ENCODE peak calls at places on chromosomes 12 and 14, in five cellular contexts. One of them, this sample, is unnamed.

GRCh38 chr12:22994276-22994675 is 369.3 kb downstream of the ETNK1 start:
- DNase-seq in kidney: no peak
- DNase-seq in mucosa of descending colon: no peak
- DNase-seq in neural crest cell: no peak
- DNase-seq in WTC11: no peak
- DNase-seq in this sample: no peak

GRCh38 chr14:59627011-59627520 is 50.5 kb upstream of the CCDC175 start:
- DNase-seq in kidney: no peak
- DNase-seq in mucosa of descending colon: no peak
- DNase-seq in neural crest cell: no peak
- DNase-seq in WTC11: no peak
- DNase-seq in this sample: no peak

GRCh38 chr14:102560436-102561261 is 31.8 kb upstream of the RCOR1 start:
- DNase-seq in kidney: no peak
- DNase-seq in mucosa of descending colon: no peak
- DNase-seq in neural crest cell: no peak
- DNase-seq in WTC11: no peak
- DNase-seq in this sample: no peak

GRCh38 chr14:84375235-84375634 is 1154.7 kb upstream of the FLRT2 start:
- DNase-seq in kidney: no peak
- DNase-seq in mucosa of descending colon: no peak
- DNase-seq in neural crest cell: no peak
- DNase-seq in WTC11: no peak
- DNase-seq in this sample: no peak

GRCh38 chr12:101697930-101698781 is 716 bp downstream of the CHPT1 start:
- DNase-seq in kidney: peak
- DNase-seq in mucosa of descending colon: peak
- DNase-seq in neural crest cell: peak
- DNase-seq in WTC11: no peak
- DNase-seq in this sample: peak

GRCh38 chr14:104683653-104684448 is 5.6 kb upstream of the INF2 start:
- DNase-seq in kidney: peak
- DNase-seq in mucosa of descending colon: peak
- DNase-seq in neural crest cell: no peak
- DNase-seq in WTC11: no peak
- DNase-seq in this sample: no peak

GRCh38 chr14:46964378-46964777 is 312.8 kb upstream of the RPL10L start:
- DNase-seq in kidney: no peak
- DNase-seq in mucosa of descending colon: no peak
- DNase-seq in neural crest cell: no peak
- DNase-seq in WTC11: no peak
- DNase-seq in this sample: no peak

GRCh38 chr14:74913986-74914573 is 9.0 kb downstream of the RPS6KL1 start:
- DNase-seq in kidney: no peak
- DNase-seq in mucosa of descending colon: no peak
- DNase-seq in neural crest cell: peak
- DNase-seq in WTC11: peak
- DNase-seq in this sample: peak

GRCh38 chr14:22047105-22047504 is 373.5 kb upstream of the OR4E1 start:
- DNase-seq in kidney: no peak
- DNase-seq in mucosa of descending colon: no peak
- DNase-seq in neural crest cell: peak
- DNase-seq in WTC11: no peak
- DNase-seq in this sample: peak
- TF ChIP-seq CTCF in kidney: no peak
- TF ChIP-seq CTCF in mucosa of descending colon: no peak
- TF ChIP-seq CTCF in neural crest cell: peak
- TF ChIP-seq CTCF in WTC11: no peak
- TF ChIP-seq CTCF in this sample: peak

DNA sequence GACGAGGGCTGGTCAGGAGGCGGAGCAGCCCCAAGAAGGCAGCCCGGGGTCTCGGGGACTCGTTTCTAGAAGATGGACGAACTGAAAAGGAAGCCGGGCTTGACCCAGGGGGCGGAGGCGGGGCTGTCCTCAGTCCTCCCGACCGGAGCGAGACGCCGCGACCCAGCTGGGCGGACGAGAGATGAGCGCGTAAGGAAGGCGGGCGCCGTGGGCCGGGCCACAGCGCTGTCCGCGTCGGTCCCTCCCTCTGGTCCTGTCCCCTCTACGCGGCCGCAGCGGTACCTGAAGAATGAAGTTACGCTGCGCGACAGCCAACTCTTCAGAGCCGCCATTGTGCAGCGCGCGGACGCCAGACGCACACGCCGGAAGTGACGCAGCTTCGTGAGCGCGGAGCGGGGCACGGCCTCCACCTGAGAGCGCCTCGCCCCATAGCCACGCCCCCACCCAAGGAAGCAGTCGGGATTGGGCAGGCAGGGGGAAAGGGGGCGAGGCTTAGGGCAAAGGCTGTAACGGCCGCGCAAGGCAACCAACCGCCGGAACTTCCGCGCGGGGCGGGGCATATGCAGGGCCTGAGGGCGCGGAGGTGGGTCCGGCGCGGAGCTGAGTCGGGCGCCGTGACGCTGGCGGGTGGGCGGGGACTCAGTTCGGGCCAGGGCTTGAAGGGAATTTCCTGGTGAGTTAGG is at the start of gene DIABLO:
- DNase-seq in kidney: peak
- DNase-seq in mucosa of descending colon: peak
- DNase-seq in neural crest cell: peak
- DNase-seq in WTC11: peak
- DNase-seq in this sample: peak
- TF ChIP-seq CTCF in kidney: no peak
- TF ChIP-seq CTCF in mucosa of descending colon: no peak
- TF ChIP-seq CTCF in neural crest cell: no peak
- TF ChIP-seq CTCF in WTC11: no peak
- TF ChIP-seq CTCF in this sample: no peak

DNA sequence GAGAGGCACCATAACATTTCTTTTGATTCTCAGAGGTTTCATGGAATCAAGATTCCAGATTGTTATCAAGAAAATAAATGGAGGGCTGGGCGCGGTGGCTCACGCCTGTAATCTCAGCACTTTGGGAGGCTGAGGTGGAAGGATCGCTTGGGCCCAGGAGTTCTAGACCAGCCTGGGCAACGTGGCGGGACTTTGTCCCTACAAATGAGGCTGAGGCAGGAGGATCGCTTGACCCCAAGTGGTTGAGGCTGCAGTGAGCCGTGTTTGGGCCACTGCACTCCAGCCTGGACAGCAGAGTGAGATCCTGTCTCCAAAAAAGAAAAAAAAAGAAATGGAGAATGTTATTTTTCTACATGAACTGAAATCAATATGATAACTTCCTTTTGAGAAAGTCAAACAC is 1.3 kb downstream of the SLC39A9 start:
- DNase-seq in kidney: no peak
- DNase-seq in mucosa of descending colon: no peak
- DNase-seq in neural crest cell: no peak
- DNase-seq in WTC11: no peak
- DNase-seq in this sample: no peak
- TF ChIP-seq CTCF in kidney: no peak
- TF ChIP-seq CTCF in mucosa of descending colon: no peak
- TF ChIP-seq CTCF in neural crest cell: no peak
- TF ChIP-seq CTCF in WTC11: no peak
- TF ChIP-seq CTCF in this sample: no peak

DNA sequence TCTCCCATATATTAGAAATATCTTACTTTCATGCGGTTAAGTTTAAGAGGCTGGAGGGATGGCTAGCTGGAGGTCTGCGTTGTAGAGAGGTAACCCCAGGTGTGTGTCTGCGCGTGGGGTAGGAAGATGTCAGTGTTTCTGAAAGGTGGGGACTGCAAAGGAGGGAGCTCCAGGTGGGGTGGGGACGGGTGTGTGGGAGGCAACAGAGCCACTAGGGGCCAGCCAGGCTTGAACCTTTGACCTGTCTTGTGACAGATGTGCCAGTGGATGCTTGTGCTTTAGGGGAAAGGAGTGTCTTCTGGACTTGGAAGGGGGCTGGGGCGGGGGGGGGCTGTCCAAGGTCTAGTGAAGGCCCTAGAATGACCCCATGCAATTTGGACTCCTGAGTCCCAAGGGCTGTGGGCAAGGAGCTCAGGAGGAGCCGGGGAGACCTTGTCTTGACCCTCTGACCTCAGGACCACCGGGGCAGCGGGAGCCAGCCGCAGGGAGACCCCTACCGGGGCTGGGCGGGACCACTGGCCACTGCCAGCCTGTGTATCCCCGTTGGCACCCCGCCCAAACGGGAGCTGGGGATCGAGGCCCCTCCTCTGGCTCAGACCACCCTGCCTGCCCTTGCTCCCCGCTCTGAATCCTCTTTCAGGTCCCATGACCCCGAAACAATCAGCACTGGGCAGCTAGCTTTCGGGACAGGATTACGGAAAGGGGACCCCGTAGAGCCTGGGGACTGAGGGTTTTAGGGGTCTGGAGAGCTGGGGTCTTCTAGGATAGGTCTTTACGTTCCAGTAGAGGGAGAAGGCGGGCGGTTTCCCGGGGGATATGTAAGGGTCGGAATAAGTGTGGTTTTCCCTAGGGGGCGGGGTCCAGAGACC is 1.1 kb downstream of the GLI1 start:
- DNase-seq in kidney: peak
- DNase-seq in mucosa of descending colon: peak
- DNase-seq in neural crest cell: peak
- DNase-seq in WTC11: peak
- DNase-seq in this sample: no peak
- TF ChIP-seq CTCF in kidney: no peak
- TF ChIP-seq CTCF in mucosa of descending colon: no peak
- TF ChIP-seq CTCF in neural crest cell: no peak
- TF ChIP-seq CTCF in WTC11: no peak
- TF ChIP-seq CTCF in this sample: no peak

GRCh38 chr12:20194171-20194570 is 174.2 kb upstream of the PDE3A start:
- DNase-seq in kidney: no peak
- DNase-seq in mucosa of descending colon: no peak
- DNase-seq in neural crest cell: no peak
- DNase-seq in WTC11: peak
- DNase-seq in this sample: peak
- TF ChIP-seq CTCF in kidney: no peak
- TF ChIP-seq CTCF in mucosa of descending colon: no peak
- TF ChIP-seq CTCF in neural crest cell: peak
- TF ChIP-seq CTCF in WTC11: no peak
- TF ChIP-seq CTCF in this sample: no peak

DNA sequence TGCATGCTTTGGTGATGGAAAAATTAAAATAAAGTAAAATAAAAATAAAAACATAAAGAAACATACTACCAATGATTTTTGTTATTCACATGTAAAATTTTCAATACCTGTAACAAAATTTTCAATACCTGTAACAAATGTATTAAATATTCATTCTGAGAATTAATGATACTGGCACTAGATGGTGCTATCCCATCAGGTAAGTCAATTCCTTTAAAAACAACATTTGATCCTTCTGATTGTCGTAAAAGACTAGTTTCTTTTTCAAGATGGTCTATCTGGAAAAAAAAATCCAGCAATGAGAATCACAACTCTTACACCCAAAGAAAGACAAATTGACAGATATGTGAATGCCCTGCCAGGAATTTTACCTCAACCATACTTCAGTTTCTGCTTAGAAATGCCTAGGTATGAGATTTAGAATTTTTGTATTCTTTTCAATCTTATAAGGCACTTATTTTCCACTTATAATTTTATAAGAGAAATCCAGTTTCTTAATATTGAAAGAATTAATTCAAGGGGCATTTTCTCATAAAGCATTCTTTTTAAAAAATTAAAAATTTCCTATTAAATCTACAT is 30.7 kb downstream of the CEP290 start:
- DNase-seq in kidney: no peak
- DNase-seq in mucosa of descending colon: no peak
- DNase-seq in neural crest cell: no peak
- DNase-seq in WTC11: no peak
- DNase-seq in this sample: peak
- TF ChIP-seq CTCF in kidney: peak
- TF ChIP-seq CTCF in mucosa of descending colon: no peak
- TF ChIP-seq CTCF in neural crest cell: peak
- TF ChIP-seq CTCF in WTC11: no peak
- TF ChIP-seq CTCF in this sample: peak